ENCODE peak calls at places on chromosomes 1 and 21, in nine cellular contexts. One of them, this sample, is unnamed. For H3K36me3, the result is how much of the 10 kb centered on the place peaks cover.

GRCh38 chr1:207941664-207942063 is 30.7 kb upstream of the CD34 start:
- DNase-seq in endothelial cell of umbilical vein: peak
- DNase-seq in H1: no peak
- DNase-seq in DND-41: no peak
- DNase-seq in mammary epithelial cell: peak
- DNase-seq in IMR-90: peak
- DNase-seq in HepG2: no peak
- DNase-seq in NT2/D1: no peak
- DNase-seq in PC-3: no peak
- DNase-seq in this sample: no peak

GRCh38 chr1:5754817-5755551 is 237.2 kb downstream of the NPHP4 start:
- DNase-seq in NT2/D1: no peak
- DNase-seq in DND-41: no peak
- DNase-seq in H1: no peak
- DNase-seq in PC-3: no peak
- DNase-seq in mammary epithelial cell: no peak
- DNase-seq in HepG2: no peak
- DNase-seq in IMR-90: no peak
- DNase-seq in endothelial cell of umbilical vein: no peak
- DNase-seq in this sample: no peak

GRCh38 chr1:228150021-228150457 is 309 bp downstream of the GJC2 start:
- DNase-seq in HepG2: no peak
- DNase-seq in PC-3: no peak
- DNase-seq in IMR-90: no peak
- DNase-seq in NT2/D1: no peak
- DNase-seq in H1: no peak
- DNase-seq in endothelial cell of umbilical vein: no peak
- DNase-seq in mammary epithelial cell: no peak
- DNase-seq in DND-41: no peak
- DNase-seq in this sample: no peak

GRCh38 chr1:100734716-100735115 is 15.2 kb downstream of the VCAM1 start:
- DNase-seq in PC-3: peak
- DNase-seq in HepG2: no peak
- DNase-seq in H1: no peak
- DNase-seq in DND-41: no peak
- DNase-seq in endothelial cell of umbilical vein: peak
- DNase-seq in mammary epithelial cell: peak
- DNase-seq in NT2/D1: no peak
- DNase-seq in IMR-90: peak
- DNase-seq in this sample: no peak

GRCh38 chr21:44939532-44940115 is at the start of gene SLX9:
- DNase-seq in endothelial cell of umbilical vein: peak
- DNase-seq in NT2/D1: peak
- DNase-seq in PC-3: peak
- DNase-seq in HepG2: peak
- DNase-seq in H1: peak
- DNase-seq in mammary epithelial cell: peak
- DNase-seq in IMR-90: peak
- DNase-seq in DND-41: peak
- DNase-seq in this sample: no peak

GRCh38 chr1:44019398-44020044 is 11.7 kb downstream of the SLC6A9 start:
- DNase-seq in endothelial cell of umbilical vein: no peak
- DNase-seq in HepG2: no peak
- DNase-seq in DND-41: no peak
- DNase-seq in NT2/D1: no peak
- DNase-seq in H1: no peak
- DNase-seq in mammary epithelial cell: no peak
- DNase-seq in PC-3: no peak
- DNase-seq in IMR-90: no peak
- DNase-seq in this sample: no peak

GRCh38 chr1:209549384-209550001 is 34.0 kb upstream of the CAMK1G start:
- DNase-seq in PC-3: no peak
- DNase-seq in endothelial cell of umbilical vein: no peak
- DNase-seq in DND-41: peak
- DNase-seq in NT2/D1: peak
- DNase-seq in HepG2: no peak
- DNase-seq in H1: no peak
- DNase-seq in mammary epithelial cell: no peak
- DNase-seq in IMR-90: no peak
- DNase-seq in this sample: no peak

GRCh38 chr1:39087109-39087834 is 61.1 kb downstream of the NDUFS5 start:
- DNase-seq in HepG2: no peak
- DNase-seq in endothelial cell of umbilical vein: no peak
- DNase-seq in PC-3: no peak
- DNase-seq in mammary epithelial cell: no peak
- DNase-seq in NT2/D1: no peak
- DNase-seq in IMR-90: peak
- DNase-seq in DND-41: no peak
- DNase-seq in H1: no peak
- DNase-seq in this sample: no peak

GRCh38 chr1:209349372-209350324 is 233.9 kb upstream of the CAMK1G start:
- DNase-seq in DND-41: no peak
- DNase-seq in endothelial cell of umbilical vein: no peak
- DNase-seq in H1: no peak
- DNase-seq in mammary epithelial cell: no peak
- DNase-seq in IMR-90: peak
- DNase-seq in NT2/D1: peak
- DNase-seq in HepG2: no peak
- DNase-seq in PC-3: no peak
- DNase-seq in this sample: no peak

GRCh38 chr1:47186267-47187185 is 3.3 kb downstream of the PDZK1IP1 start:
- DNase-seq in endothelial cell of umbilical vein: no peak
- DNase-seq in PC-3: no peak
- DNase-seq in HepG2: peak
- DNase-seq in DND-41: no peak
- DNase-seq in H1: no peak
- DNase-seq in NT2/D1: no peak
- DNase-seq in mammary epithelial cell: no peak
- DNase-seq in IMR-90: no peak
- DNase-seq in this sample: no peak

DNA sequence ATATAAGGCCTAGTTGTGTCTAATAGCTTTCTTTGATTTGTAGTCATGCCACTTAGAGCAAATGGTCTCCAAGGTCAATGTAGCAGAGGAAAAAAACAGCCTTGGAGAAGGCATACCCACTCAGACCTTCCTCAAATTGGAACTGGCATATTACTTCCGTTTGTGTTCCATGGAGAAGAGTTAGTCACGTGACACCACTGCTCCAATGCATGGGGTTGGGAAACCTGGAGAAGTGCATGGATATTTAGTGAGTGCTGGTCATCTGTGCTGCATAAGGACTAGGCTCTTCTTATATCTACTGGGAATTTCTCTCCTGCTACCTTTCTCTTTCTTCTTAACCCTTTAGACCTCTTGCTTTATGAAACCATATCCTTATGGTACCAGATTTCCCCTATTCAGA is 167.8 kb downstream of the BACH1 start:
- DNase-seq in IMR-90: no peak
- DNase-seq in PC-3: no peak
- DNase-seq in mammary epithelial cell: no peak
- DNase-seq in DND-41: no peak
- DNase-seq in HepG2: no peak
- DNase-seq in NT2/D1: no peak
- DNase-seq in endothelial cell of umbilical vein: no peak
- DNase-seq in H1: no peak
- DNase-seq in this sample: no peak
- H3K4me3 ChIP-seq in IMR-90: no peak
- H3K4me3 ChIP-seq in PC-3: no peak
- H3K4me3 ChIP-seq in mammary epithelial cell: no peak
- H3K4me3 ChIP-seq in DND-41: no peak
- H3K4me3 ChIP-seq in HepG2: no peak
- H3K4me3 ChIP-seq in NT2/D1: no peak
- H3K4me3 ChIP-seq in endothelial cell of umbilical vein: no peak
- H3K4me3 ChIP-seq in H1: no peak
- H3K4me3 ChIP-seq in this sample: no peak

DNA sequence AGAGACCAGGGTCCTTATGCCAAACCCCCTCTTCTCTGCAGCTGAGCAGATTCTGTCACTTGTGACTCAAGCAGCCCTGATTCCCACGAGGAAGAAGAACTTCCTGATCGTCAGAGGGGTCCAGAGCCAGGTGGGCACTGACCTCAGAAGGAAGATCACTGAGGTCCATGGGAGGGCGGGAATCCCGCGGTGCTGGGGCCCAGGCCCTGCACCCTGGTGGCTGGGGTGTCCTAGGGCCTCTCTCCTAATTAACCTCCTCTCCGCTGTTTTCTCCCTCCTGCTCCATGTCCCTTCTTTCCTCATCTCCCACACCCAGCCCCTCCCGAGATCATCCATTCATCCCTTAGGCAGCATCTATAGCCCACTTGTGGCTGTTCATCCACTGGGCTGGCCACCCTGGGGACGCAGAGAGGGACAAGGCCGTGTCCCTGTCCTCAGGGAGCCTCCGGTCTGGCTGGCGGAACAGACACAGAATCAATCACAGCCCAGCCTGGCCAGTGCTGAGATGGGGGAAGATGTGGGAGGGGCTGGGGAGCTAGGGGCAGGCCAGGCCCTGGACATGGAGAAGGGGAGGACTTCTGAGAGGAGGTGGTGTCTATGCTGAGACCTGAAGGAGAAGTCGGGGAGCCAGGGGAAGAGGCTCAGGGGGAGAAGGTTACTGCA is 638.3 kb downstream of the MATN1 start:
- DNase-seq in IMR-90: no peak
- DNase-seq in HepG2: no peak
- DNase-seq in DND-41: no peak
- DNase-seq in endothelial cell of umbilical vein: no peak
- DNase-seq in PC-3: no peak
- DNase-seq in NT2/D1: no peak
- DNase-seq in mammary epithelial cell: no peak
- DNase-seq in H1: no peak
- DNase-seq in this sample: no peak
- H3K9ac ChIP-seq in IMR-90: no peak
- H3K9ac ChIP-seq in HepG2: no peak
- H3K9ac ChIP-seq in DND-41: no peak
- H3K9ac ChIP-seq in endothelial cell of umbilical vein: no peak
- H3K9ac ChIP-seq in PC-3: no peak
- H3K9ac ChIP-seq in NT2/D1: no peak
- H3K9ac ChIP-seq in mammary epithelial cell: no peak
- H3K9ac ChIP-seq in H1: no peak
- H3K9ac ChIP-seq in this sample: no peak

GRCh38 chr1:230236951-230237350 is 169.9 kb downstream of the GALNT2 start:
- DNase-seq in PC-3: no peak
- DNase-seq in endothelial cell of umbilical vein: no peak
- DNase-seq in IMR-90: peak
- DNase-seq in HepG2: no peak
- DNase-seq in DND-41: no peak
- DNase-seq in NT2/D1: no peak
- DNase-seq in H1: no peak
- DNase-seq in mammary epithelial cell: no peak
- DNase-seq in this sample: peak

GRCh38 chr1:230240446-230241076 is 173.5 kb downstream of the GALNT2 start:
- DNase-seq in H1: no peak
- DNase-seq in mammary epithelial cell: no peak
- DNase-seq in endothelial cell of umbilical vein: peak
- DNase-seq in IMR-90: peak
- DNase-seq in PC-3: no peak
- DNase-seq in DND-41: no peak
- DNase-seq in HepG2: no peak
- DNase-seq in NT2/D1: no peak
- DNase-seq in this sample: no peak

GRCh38 chr1:230236301-230236700 is 169.3 kb downstream of the GALNT2 start:
- DNase-seq in HepG2: no peak
- DNase-seq in DND-41: no peak
- DNase-seq in IMR-90: no peak
- DNase-seq in PC-3: no peak
- DNase-seq in endothelial cell of umbilical vein: no peak
- DNase-seq in mammary epithelial cell: no peak
- DNase-seq in NT2/D1: no peak
- DNase-seq in H1: no peak
- DNase-seq in this sample: peak

GRCh38 chr1:230235876-230236275 is 168.8 kb downstream of the GALNT2 start:
- DNase-seq in mammary epithelial cell: no peak
- DNase-seq in HepG2: no peak
- DNase-seq in PC-3: no peak
- DNase-seq in IMR-90: no peak
- DNase-seq in DND-41: no peak
- DNase-seq in endothelial cell of umbilical vein: no peak
- DNase-seq in NT2/D1: no peak
- DNase-seq in H1: no peak
- DNase-seq in this sample: no peak

GRCh38 chr1:230237805-230238204 is 170.8 kb downstream of the GALNT2 start:
- DNase-seq in PC-3: no peak
- DNase-seq in H1: no peak
- DNase-seq in endothelial cell of umbilical vein: no peak
- DNase-seq in mammary epithelial cell: no peak
- DNase-seq in IMR-90: no peak
- DNase-seq in HepG2: no peak
- DNase-seq in NT2/D1: no peak
- DNase-seq in DND-41: no peak
- DNase-seq in this sample: no peak
- H3K36me3 ChIP-seq in PC-3: under half
- H3K36me3 ChIP-seq in H1: under half
- H3K36me3 ChIP-seq in endothelial cell of umbilical vein: under half
- H3K36me3 ChIP-seq in mammary epithelial cell: under half
- H3K36me3 ChIP-seq in IMR-90: under half
- H3K36me3 ChIP-seq in HepG2: under half
- H3K36me3 ChIP-seq in NT2/D1: under half
- H3K36me3 ChIP-seq in DND-41: half or more
- H3K36me3 ChIP-seq in this sample: under half

GRCh38 chr1:247517795-247518612 is 18.2 kb downstream of the OR2C3 start:
- DNase-seq in mammary epithelial cell: no peak
- DNase-seq in PC-3: no peak
- DNase-seq in NT2/D1: no peak
- DNase-seq in HepG2: no peak
- DNase-seq in IMR-90: no peak
- DNase-seq in DND-41: no peak
- DNase-seq in endothelial cell of umbilical vein: no peak
- DNase-seq in H1: no peak
- DNase-seq in this sample: no peak
- H3K4me3 ChIP-seq in mammary epithelial cell: no peak
- H3K4me3 ChIP-seq in PC-3: no peak
- H3K4me3 ChIP-seq in NT2/D1: no peak
- H3K4me3 ChIP-seq in HepG2: no peak
- H3K4me3 ChIP-seq in IMR-90: no peak
- H3K4me3 ChIP-seq in DND-41: no peak
- H3K4me3 ChIP-seq in endothelial cell of umbilical vein: no peak
- H3K4me3 ChIP-seq in H1: no peak
- H3K4me3 ChIP-seq in this sample: no peak

This sample was measured in SK-N-MC.